ENCODE peak calls at places on chromosomes 7 and 10, in four cellular contexts. D is HFF-Myc, G is aorta, W is SK-N-DZ. Z is an unnamed sample.

GRCh38 chr7:40644454-40645188 is 509.8 kb downstream of the SUGCT start:
- DNase-seq in D (no peak), W (peak), G (no peak), Z (no peak)

GRCh38 chr10:63173468-63174227 is 40.5 kb downstream of the NRBF2 start:
- DNase-seq in D (no peak), G (no peak), W (no peak), Z (no peak)

GRCh38 chr7:140512317-140513000 is 33.2 kb upstream of the MKRN1 start:
- DNase-seq in G (no peak), D (no peak), W (peak), Z (no peak)

GRCh38 chr7:154914580-154915380 is 88.1 kb downstream of the PAXIP1 start:
- DNase-seq in D (no peak), W (no peak), G (no peak), Z (no peak)

GRCh38 chr7:130960208-130960988 is 226.4 kb upstream of the KLF14 start:
- DNase-seq in D (peak), W (no peak), G (no peak), Z (peak)

GRCh38 chr10:21712975-21713374 is 178.9 kb downstream of the MLLT10 start:
- DNase-seq in D (no peak), W (no peak), G (no peak), Z (no peak)

GRCh38 chr7:39659356-39660013 is 36.1 kb downstream of the RALA start:
- DNase-seq in G (no peak), W (no peak), D (no peak), Z (no peak)

GRCh38 chr7:134785842-134786241 is 6.4 kb downstream of the CALD1 start:
- DNase-seq in D (no peak), W (no peak), G (no peak), Z (no peak)

GRCh38 chr7:157004050-157004838 is 6.2 kb downstream of the MNX1 start:
- DNase-seq in W (peak), D (no peak), G (no peak), Z (no peak)

GRCh38 chr7:117458977-117459583 is 20.7 kb upstream of the CFTR start:
- DNase-seq in G (no peak), W (peak), D (peak), Z (no peak)

GRCh38 chr10:21499580-21499909 is 25.9 kb downstream of the SKIDA1 start:
- DNase-seq in G (no peak), W (no peak), D (no peak), Z (no peak)

GRCh38 chr7:50507898-50508470 is 57.2 kb downstream of the DDC start:
- DNase-seq in D (no peak), W (peak), G (no peak), Z (no peak)

GRCh38 chr10:104028146-104028545 is 57.5 kb downstream of the COL17A1 start:
- DNase-seq in G (no peak), W (no peak), D (no peak), Z (no peak)

GRCh38 chr10:103917326-103918052 is 495 bp downstream of the STN1 start:
- DNase-seq in G (peak), D (no peak), W (no peak), Z (no peak)

GRCh38 chr7:38309555-38309954 is 36.1 kb upstream of the TARP start:
- DNase-seq in D (no peak), G (no peak), W (no peak), Z (no peak)

GRCh38 chr10:19683965-19684364 is 132.3 kb upstream of the PLXDC2 start:
- DNase-seq in W (no peak), G (no peak), D (no peak), Z (no peak)

GRCh38 chr7:80154656-80155325 is 20.2 kb downstream of the GNAI1 start:
- DNase-seq in G (no peak), D (no peak), W (no peak), Z (no peak)

GRCh38 chr7:11315687-11316258 is 342.1 kb downstream of the PHF14 start:
- DNase-seq in D (no peak), G (no peak), W (no peak), Z (no peak)

GRCh38 chr7:78090616-78091015 is 292.0 kb downstream of the PHTF2 start:
- DNase-seq in D (no peak), W (no peak), G (no peak), Z (no peak)

GRCh38 chr7:31948041-31948440 is 122.2 kb downstream of the PDE1C start:
- DNase-seq in D (no peak), W (no peak), G (no peak), Z (no peak)

GRCh38 chr10:3526721-3527120 is 258.3 kb downstream of the KLF6 start:
- DNase-seq in W (no peak), G (no peak), D (no peak), Z (no peak)

GRCh38 chr10:9024210-9024609 is 969.7 kb downstream of the GATA3 start:
- DNase-seq in G (no peak), W (no peak), D (no peak), Z (no peak)

GRCh38 chr7:100053201-100053600 is 3.6 kb downstream of the ZSCAN21 start:
- DNase-seq in W (peak), G (no peak), D (peak), Z (peak)

GRCh38 chr7:48096273-48096672 is 7.2 kb downstream of the UPP1 start:
- DNase-seq in G (no peak), D (no peak), W (no peak), Z (no peak)

GRCh38 chr10:809671-810350 is 120.3 kb upstream of the DIP2C start:
- DNase-seq in G (no peak), D (no peak), W (no peak), Z (no peak)

GRCh38 chr10:89302628-89303027 is 782 bp downstream of the IFIT2 start:
- DNase-seq in D (no peak), G (no peak), W (no peak), Z (no peak)

GRCh38 chr10:50653142-50653541 is 29.4 kb upstream of the SGMS1 start:
- DNase-seq in G (no peak), D (no peak), W (no peak), Z (peak)

GRCh38 chr10:44125879-44126675 is 258.8 kb downstream of the CXCL12 start:
- DNase-seq in G (no peak), W (no peak), D (peak), Z (no peak)

GRCh38 chr10:79379512-79380124 is 32.3 kb downstream of the PPIF start:
- DNase-seq in W (no peak), G (peak), D (no peak), Z (no peak)

GRCh38 chr10:101467286-101467770 is 113.4 kb downstream of the BTRC start:
- DNase-seq in G (no peak), W (peak), D (peak), Z (peak)

GRCh38 chr7:20241491-20242261 is 24.5 kb upstream of the MACC1 start:
- DNase-seq in W (no peak), D (peak), G (no peak), Z (no peak)

GRCh38 chr7:86372262-86372661 is 271.4 kb upstream of the GRM3 start:
- DNase-seq in W (no peak), D (no peak), G (no peak), Z (no peak)

GRCh38 chr7:36040679-36041078 is 112.4 kb upstream of the EEPD1 start:
- DNase-seq in W (no peak), G (no peak), D (no peak), Z (no peak)

GRCh38 chr7:45215611-45216062 is 58.0 kb downstream of the RAMP3 start:
- DNase-seq in G (no peak), W (peak), D (no peak), Z (no peak)

GRCh38 chr7:105098863-105099515 is 85.0 kb downstream of the KMT2E start:
- DNase-seq in W (no peak), G (no peak), D (no peak), Z (no peak)

GRCh38 chr7:8277394-8277982 is 15.5 kb upstream of the ICA1 start:
- DNase-seq in W (no peak), G (no peak), D (no peak), Z (no peak)

GRCh38 chr7:45689011-45689796 is 115.0 kb downstream of the ADCY1 start:
- DNase-seq in W (no peak), D (peak), G (no peak), Z (no peak)

GRCh38 chr7:127347567-127348246 is 44.8 kb downstream of the ZNF800 start:
- DNase-seq in W (peak), D (no peak), G (peak), Z (peak)

GRCh38 chr10:117830832-117831231 is 215.9 kb downstream of the RAB11FIP2 start:
- DNase-seq in W (no peak), G (no peak), D (no peak), Z (peak)

GRCh38 chr7:133984023-133984422 is 143.1 kb upstream of the LRGUK start:
- DNase-seq in D (no peak), G (no peak), W (no peak), Z (no peak)

Z was measured in central memory CD4-positive, alpha-beta T cell.